ENCODE peak calls at places on chromosomes 7 and 10, in ten cellular contexts. One of them, this sample, is unnamed.

GRCh38 chr7:139840776-139841175 is 11.7 kb downstream of the TBXAS1 start:
- DNase-seq in cardiac fibroblast: no peak
- DNase-seq in CD4-positive, alpha-beta memory T cell: no peak
- DNase-seq in GM04504: no peak
- DNase-seq in A549: no peak
- DNase-seq in SHP77: no peak
- DNase-seq in effector memory CD8-positive, alpha-beta T cell: no peak
- DNase-seq in naive B cell: no peak
- DNase-seq in CD8-positive, alpha-beta memory T cell: no peak
- DNase-seq in AG10803: no peak
- DNase-seq in this sample: no peak

GRCh38 chr7:31066516-31067130 is 14.5 kb downstream of the ADCYAP1R1 start:
- DNase-seq in naive B cell: no peak
- DNase-seq in CD4-positive, alpha-beta memory T cell: no peak
- DNase-seq in A549: no peak
- DNase-seq in GM04504: no peak
- DNase-seq in effector memory CD8-positive, alpha-beta T cell: no peak
- DNase-seq in CD8-positive, alpha-beta memory T cell: no peak
- DNase-seq in SHP77: no peak
- DNase-seq in cardiac fibroblast: no peak
- DNase-seq in AG10803: no peak
- DNase-seq in this sample: no peak

GRCh38 chr10:129868470-129869035 is 95.5 kb downstream of the EBF3 start:
- DNase-seq in GM04504: no peak
- DNase-seq in CD4-positive, alpha-beta memory T cell: no peak
- DNase-seq in CD8-positive, alpha-beta memory T cell: no peak
- DNase-seq in AG10803: no peak
- DNase-seq in effector memory CD8-positive, alpha-beta T cell: no peak
- DNase-seq in naive B cell: no peak
- DNase-seq in A549: no peak
- DNase-seq in SHP77: no peak
- DNase-seq in cardiac fibroblast: no peak
- DNase-seq in this sample: no peak

GRCh38 chr7:127377425-127377824 is 15.1 kb downstream of the ZNF800 start:
- DNase-seq in cardiac fibroblast: no peak
- DNase-seq in naive B cell: no peak
- DNase-seq in A549: no peak
- DNase-seq in SHP77: no peak
- DNase-seq in CD4-positive, alpha-beta memory T cell: no peak
- DNase-seq in GM04504: no peak
- DNase-seq in effector memory CD8-positive, alpha-beta T cell: no peak
- DNase-seq in CD8-positive, alpha-beta memory T cell: no peak
- DNase-seq in AG10803: no peak
- DNase-seq in this sample: no peak

GRCh38 chr10:8725343-8725742 is 670.9 kb downstream of the GATA3 start:
- DNase-seq in naive B cell: no peak
- DNase-seq in AG10803: no peak
- DNase-seq in CD4-positive, alpha-beta memory T cell: no peak
- DNase-seq in A549: no peak
- DNase-seq in GM04504: no peak
- DNase-seq in CD8-positive, alpha-beta memory T cell: no peak
- DNase-seq in SHP77: no peak
- DNase-seq in cardiac fibroblast: no peak
- DNase-seq in effector memory CD8-positive, alpha-beta T cell: no peak
- DNase-seq in this sample: no peak

GRCh38 chr10:11058965-11059364 is 41.3 kb downstream of the CELF2 start:
- DNase-seq in effector memory CD8-positive, alpha-beta T cell: no peak
- DNase-seq in GM04504: no peak
- DNase-seq in naive B cell: no peak
- DNase-seq in CD4-positive, alpha-beta memory T cell: no peak
- DNase-seq in AG10803: peak
- DNase-seq in A549: no peak
- DNase-seq in SHP77: no peak
- DNase-seq in cardiac fibroblast: peak
- DNase-seq in CD8-positive, alpha-beta memory T cell: no peak
- DNase-seq in this sample: no peak

GRCh38 chr7:32479574-32480200 is 10.5 kb downstream of the LSM5 start:
- DNase-seq in cardiac fibroblast: peak
- DNase-seq in GM04504: no peak
- DNase-seq in CD4-positive, alpha-beta memory T cell: no peak
- DNase-seq in CD8-positive, alpha-beta memory T cell: no peak
- DNase-seq in effector memory CD8-positive, alpha-beta T cell: no peak
- DNase-seq in AG10803: peak
- DNase-seq in A549: peak
- DNase-seq in SHP77: peak
- DNase-seq in naive B cell: no peak
- DNase-seq in this sample: no peak

GRCh38 chr10:11411926-11412545 is 199.4 kb downstream of the USP6NL start:
- DNase-seq in SHP77: no peak
- DNase-seq in CD8-positive, alpha-beta memory T cell: no peak
- DNase-seq in GM04504: no peak
- DNase-seq in cardiac fibroblast: peak
- DNase-seq in CD4-positive, alpha-beta memory T cell: no peak
- DNase-seq in naive B cell: no peak
- DNase-seq in A549: no peak
- DNase-seq in AG10803: no peak
- DNase-seq in effector memory CD8-positive, alpha-beta T cell: no peak
- DNase-seq in this sample: no peak

GRCh38 chr10:101749033-101749432 is 26.9 kb downstream of the FGF8 start:
- DNase-seq in GM04504: no peak
- DNase-seq in A549: no peak
- DNase-seq in CD4-positive, alpha-beta memory T cell: no peak
- DNase-seq in CD8-positive, alpha-beta memory T cell: no peak
- DNase-seq in cardiac fibroblast: no peak
- DNase-seq in naive B cell: no peak
- DNase-seq in effector memory CD8-positive, alpha-beta T cell: no peak
- DNase-seq in SHP77: no peak
- DNase-seq in AG10803: no peak
- DNase-seq in this sample: no peak

GRCh38 chr10:36730316-36730715 is 395.1 kb upstream of the ANKRD30A start:
- DNase-seq in A549: no peak
- DNase-seq in cardiac fibroblast: no peak
- DNase-seq in naive B cell: no peak
- DNase-seq in SHP77: no peak
- DNase-seq in GM04504: no peak
- DNase-seq in CD8-positive, alpha-beta memory T cell: no peak
- DNase-seq in AG10803: no peak
- DNase-seq in CD4-positive, alpha-beta memory T cell: no peak
- DNase-seq in effector memory CD8-positive, alpha-beta T cell: no peak
- DNase-seq in this sample: no peak

GRCh38 chr10:123551259-123551658 is 114.9 kb upstream of the GPR26 start:
- DNase-seq in naive B cell: no peak
- DNase-seq in cardiac fibroblast: no peak
- DNase-seq in CD8-positive, alpha-beta memory T cell: no peak
- DNase-seq in CD4-positive, alpha-beta memory T cell: no peak
- DNase-seq in A549: no peak
- DNase-seq in effector memory CD8-positive, alpha-beta T cell: no peak
- DNase-seq in GM04504: no peak
- DNase-seq in SHP77: no peak
- DNase-seq in AG10803: no peak
- DNase-seq in this sample: no peak

GRCh38 chr10:29229258-29229705 is 59.6 kb upstream of the LYZL1 start:
- DNase-seq in CD4-positive, alpha-beta memory T cell: no peak
- DNase-seq in cardiac fibroblast: no peak
- DNase-seq in AG10803: no peak
- DNase-seq in A549: no peak
- DNase-seq in GM04504: no peak
- DNase-seq in effector memory CD8-positive, alpha-beta T cell: no peak
- DNase-seq in SHP77: no peak
- DNase-seq in CD8-positive, alpha-beta memory T cell: no peak
- DNase-seq in naive B cell: no peak
- DNase-seq in this sample: no peak

GRCh38 chr7:70498633-70499032 is 633.3 kb upstream of the GALNT17 start:
- DNase-seq in GM04504: no peak
- DNase-seq in effector memory CD8-positive, alpha-beta T cell: no peak
- DNase-seq in A549: no peak
- DNase-seq in CD8-positive, alpha-beta memory T cell: no peak
- DNase-seq in AG10803: no peak
- DNase-seq in cardiac fibroblast: no peak
- DNase-seq in naive B cell: no peak
- DNase-seq in CD4-positive, alpha-beta memory T cell: no peak
- DNase-seq in SHP77: no peak
- DNase-seq in this sample: no peak

GRCh38 chr10:129442866-129443265 is 24.2 kb upstream of the MGMT start:
- DNase-seq in GM04504: no peak
- DNase-seq in SHP77: no peak
- DNase-seq in naive B cell: no peak
- DNase-seq in A549: no peak
- DNase-seq in CD8-positive, alpha-beta memory T cell: no peak
- DNase-seq in cardiac fibroblast: no peak
- DNase-seq in AG10803: no peak
- DNase-seq in effector memory CD8-positive, alpha-beta T cell: no peak
- DNase-seq in CD4-positive, alpha-beta memory T cell: no peak
- DNase-seq in this sample: no peak

GRCh38 chr7:47474937-47475879 is 106.7 kb downstream of the TNS3 start:
- DNase-seq in A549: peak
- DNase-seq in AG10803: peak
- DNase-seq in GM04504: peak
- DNase-seq in SHP77: peak
- DNase-seq in effector memory CD8-positive, alpha-beta T cell: no peak
- DNase-seq in cardiac fibroblast: peak
- DNase-seq in CD4-positive, alpha-beta memory T cell: no peak
- DNase-seq in naive B cell: no peak
- DNase-seq in CD8-positive, alpha-beta memory T cell: no peak
- DNase-seq in this sample: no peak

GRCh38 chr7:19648791-19649190 is 60.0 kb downstream of the POLR1F start:
- DNase-seq in effector memory CD8-positive, alpha-beta T cell: no peak
- DNase-seq in cardiac fibroblast: no peak
- DNase-seq in AG10803: no peak
- DNase-seq in CD4-positive, alpha-beta memory T cell: no peak
- DNase-seq in CD8-positive, alpha-beta memory T cell: no peak
- DNase-seq in naive B cell: no peak
- DNase-seq in A549: no peak
- DNase-seq in GM04504: no peak
- DNase-seq in SHP77: no peak
- DNase-seq in this sample: no peak

GRCh38 chr10:114502071-114502470 is 97.8 kb upstream of the AFAP1L2 start:
- DNase-seq in naive B cell: no peak
- DNase-seq in CD8-positive, alpha-beta memory T cell: no peak
- DNase-seq in AG10803: no peak
- DNase-seq in cardiac fibroblast: no peak
- DNase-seq in A549: no peak
- DNase-seq in effector memory CD8-positive, alpha-beta T cell: no peak
- DNase-seq in GM04504: no peak
- DNase-seq in CD4-positive, alpha-beta memory T cell: no peak
- DNase-seq in SHP77: no peak
- DNase-seq in this sample: no peak

GRCh38 chr7:115600196-115600595 is 430.4 kb downstream of the TFEC start:
- DNase-seq in CD4-positive, alpha-beta memory T cell: no peak
- DNase-seq in naive B cell: no peak
- DNase-seq in SHP77: no peak
- DNase-seq in AG10803: peak
- DNase-seq in effector memory CD8-positive, alpha-beta T cell: no peak
- DNase-seq in cardiac fibroblast: no peak
- DNase-seq in CD8-positive, alpha-beta memory T cell: no peak
- DNase-seq in GM04504: no peak
- DNase-seq in A549: no peak
- DNase-seq in this sample: no peak

GRCh38 chr7:77327932-77328628 is 88.1 kb downstream of the GSAP start:
- DNase-seq in effector memory CD8-positive, alpha-beta T cell: no peak
- DNase-seq in GM04504: no peak
- DNase-seq in CD8-positive, alpha-beta memory T cell: peak
- DNase-seq in AG10803: no peak
- DNase-seq in naive B cell: no peak
- DNase-seq in SHP77: peak
- DNase-seq in cardiac fibroblast: no peak
- DNase-seq in CD4-positive, alpha-beta memory T cell: peak
- DNase-seq in A549: no peak
- DNase-seq in this sample: no peak

GRCh38 chr10:130137077-130137448 is 872 bp downstream of the GLRX3 start:
- DNase-seq in cardiac fibroblast: peak
- DNase-seq in GM04504: no peak
- DNase-seq in CD4-positive, alpha-beta memory T cell: no peak
- DNase-seq in naive B cell: no peak
- DNase-seq in effector memory CD8-positive, alpha-beta T cell: no peak
- DNase-seq in CD8-positive, alpha-beta memory T cell: no peak
- DNase-seq in SHP77: no peak
- DNase-seq in AG10803: peak
- DNase-seq in A549: peak
- DNase-seq in this sample: no peak

GRCh38 chr10:49312291-49312869 is 13.4 kb downstream of the C10orf71 start:
- DNase-seq in GM04504: no peak
- DNase-seq in A549: no peak
- DNase-seq in cardiac fibroblast: no peak
- DNase-seq in effector memory CD8-positive, alpha-beta T cell: no peak
- DNase-seq in CD8-positive, alpha-beta memory T cell: no peak
- DNase-seq in SHP77: no peak
- DNase-seq in CD4-positive, alpha-beta memory T cell: no peak
- DNase-seq in AG10803: no peak
- DNase-seq in naive B cell: no peak
- DNase-seq in this sample: no peak

GRCh38 chr7:124263232-124263827 is 230.5 kb upstream of the TMEM229A start:
- DNase-seq in AG10803: peak
- DNase-seq in CD8-positive, alpha-beta memory T cell: no peak
- DNase-seq in CD4-positive, alpha-beta memory T cell: no peak
- DNase-seq in naive B cell: no peak
- DNase-seq in SHP77: no peak
- DNase-seq in effector memory CD8-positive, alpha-beta T cell: no peak
- DNase-seq in cardiac fibroblast: peak
- DNase-seq in A549: no peak
- DNase-seq in GM04504: peak
- DNase-seq in this sample: no peak

GRCh38 chr10:5976689-5977470 is 463 bp downstream of the IL15RA start:
- DNase-seq in SHP77: no peak
- DNase-seq in effector memory CD8-positive, alpha-beta T cell: no peak
- DNase-seq in AG10803: peak
- DNase-seq in GM04504: no peak
- DNase-seq in cardiac fibroblast: peak
- DNase-seq in A549: peak
- DNase-seq in CD8-positive, alpha-beta memory T cell: peak
- DNase-seq in CD4-positive, alpha-beta memory T cell: peak
- DNase-seq in naive B cell: peak
- DNase-seq in this sample: peak

GRCh38 chr7:131530137-131530536 is 26.3 kb downstream of the PODXL start:
- DNase-seq in GM04504: no peak
- DNase-seq in A549: no peak
- DNase-seq in effector memory CD8-positive, alpha-beta T cell: no peak
- DNase-seq in SHP77: no peak
- DNase-seq in CD8-positive, alpha-beta memory T cell: no peak
- DNase-seq in AG10803: no peak
- DNase-seq in CD4-positive, alpha-beta memory T cell: no peak
- DNase-seq in naive B cell: no peak
- DNase-seq in cardiac fibroblast: no peak
- DNase-seq in this sample: no peak

GRCh38 chr7:90312745-90313144 is 8.4 kb downstream of the FAM237B start:
- DNase-seq in CD8-positive, alpha-beta memory T cell: no peak
- DNase-seq in GM04504: no peak
- DNase-seq in effector memory CD8-positive, alpha-beta T cell: no peak
- DNase-seq in cardiac fibroblast: peak
- DNase-seq in SHP77: no peak
- DNase-seq in naive B cell: no peak
- DNase-seq in AG10803: peak
- DNase-seq in CD4-positive, alpha-beta memory T cell: no peak
- DNase-seq in A549: no peak
- DNase-seq in this sample: no peak

GRCh38 chr10:77637986-77638765 is 568 bp upstream of the KCNMA1 start:
- DNase-seq in SHP77: no peak
- DNase-seq in effector memory CD8-positive, alpha-beta T cell: no peak
- DNase-seq in naive B cell: no peak
- DNase-seq in A549: peak
- DNase-seq in cardiac fibroblast: peak
- DNase-seq in GM04504: no peak
- DNase-seq in AG10803: peak
- DNase-seq in CD8-positive, alpha-beta memory T cell: no peak
- DNase-seq in CD4-positive, alpha-beta memory T cell: no peak
- DNase-seq in this sample: no peak

GRCh38 chr7:157905740-157906461 is 569.1 kb downstream of the DNAJB6 start:
- DNase-seq in cardiac fibroblast: no peak
- DNase-seq in AG10803: no peak
- DNase-seq in naive B cell: no peak
- DNase-seq in GM04504: no peak
- DNase-seq in SHP77: no peak
- DNase-seq in effector memory CD8-positive, alpha-beta T cell: no peak
- DNase-seq in A549: no peak
- DNase-seq in CD4-positive, alpha-beta memory T cell: no peak
- DNase-seq in CD8-positive, alpha-beta memory T cell: no peak
- DNase-seq in this sample: no peak

GRCh38 chr10:121956111-121957061 is 18.6 kb downstream of the NSMCE4A start:
- DNase-seq in GM04504: no peak
- DNase-seq in cardiac fibroblast: peak
- DNase-seq in SHP77: no peak
- DNase-seq in A549: no peak
- DNase-seq in CD8-positive, alpha-beta memory T cell: no peak
- DNase-seq in effector memory CD8-positive, alpha-beta T cell: no peak
- DNase-seq in CD4-positive, alpha-beta memory T cell: no peak
- DNase-seq in AG10803: no peak
- DNase-seq in naive B cell: no peak
- DNase-seq in this sample: no peak